ENCODE peak calls at places on chromosomes 11 and 22, in nine cellular contexts. T is GM23248, H is heart right ventricle, O is mesendoderm, Q is iPS DF 6.9, P is heart left ventricle, X is tibial nerve, C is MM.1S, E is fibroblast of lung. Y is an unnamed sample. For H3K4me1, the result is how much of the 10 kb centered on the place peaks cover.

GRCh38 chr11:71934213-71934612 is 5.4 kb downstream of the RNF121 start:
- DNase-seq in T (no peak), H (no peak), O (no peak), Q (no peak), P (no peak), X (no peak), C (no peak), E (no peak), Y (no peak)

GRCh38 chr11:113395782-113396336 is 8.3 kb downstream of the ANKK1 start:
- DNase-seq in T (no peak), H (no peak), O (no peak), Q (no peak), P (no peak), X (no peak), C (no peak), E (no peak), Y (no peak)

GRCh38 chr11:62542750-62543567 is 3.6 kb downstream of the AHNAK start:
- DNase-seq in T (peak), H (peak), O (peak), Q (no peak), P (peak), X (peak), C (peak), E (peak), Y (peak)

GRCh38 chr11:79119491-79120284 is 321.1 kb downstream of the TENM4 start:
- DNase-seq in T (no peak), H (no peak), O (peak), Q (no peak), P (no peak), X (no peak), C (no peak), E (no peak), Y (no peak)

GRCh38 chr11:69475141-69475865 is 6.2 kb upstream of the LINC01488 start:
- DNase-seq in T (no peak), H (no peak), O (no peak), Q (no peak), P (no peak), X (no peak), C (no peak), E (no peak), Y (peak)

GRCh38 chr11:127711748-127712147 is 711.2 kb upstream of the KIRREL3 start:
- DNase-seq in T (no peak), H (no peak), O (no peak), Q (no peak), P (no peak), X (no peak), C (no peak), E (no peak), Y (no peak)

GRCh38 chr11:128424867-128425285 is 162.5 kb downstream of the ETS1 start:
- DNase-seq in T (peak), H (peak), O (peak), Q (no peak), P (peak), X (no peak), C (no peak), E (peak), Y (peak)

GRCh38 chr22:37077802-37078448 is 26.4 kb downstream of the KCTD17 start:
- DNase-seq in T (peak), H (peak), O (peak), Q (no peak), P (no peak), X (peak), C (peak), E (peak), Y (peak)

GRCh38 chr11:46808804-46809431 is 37.2 kb downstream of the CKAP5 start:
- DNase-seq in T (peak), H (no peak), O (peak), Q (no peak), P (no peak), X (no peak), C (peak), E (peak), Y (no peak)

GRCh38 chr11:17739945-17740338 is 5.4 kb downstream of the KCNC1 start:
- DNase-seq in T (no peak), H (no peak), O (no peak), Q (no peak), P (no peak), X (no peak), C (no peak), E (no peak), Y (no peak)

GRCh38 chr11:6326980-6327379 is 6.7 kb upstream of the CAVIN3 start:
- DNase-seq in T (no peak), H (no peak), O (no peak), Q (no peak), P (no peak), X (no peak), C (no peak), E (no peak), Y (no peak)

GRCh38 chr22:32080904-32081303 is 37.8 kb downstream of the SLC5A1 start:
- DNase-seq in T (peak), H (no peak), O (peak), Q (peak), P (no peak), X (no peak), C (peak), E (peak), Y (no peak)

GRCh38 chr11:12803086-12803826 is 129.0 kb downstream of the TEAD1 start:
- DNase-seq in T (peak), H (no peak), O (peak), Q (no peak), P (no peak), X (no peak), C (no peak), E (peak), Y (no peak)
- H3K27ac ChIP-seq in T (peak), H (no peak), O (no peak), Q (no peak), P (no peak), X (peak), C (no peak), E (peak), Y (peak)

DNA sequence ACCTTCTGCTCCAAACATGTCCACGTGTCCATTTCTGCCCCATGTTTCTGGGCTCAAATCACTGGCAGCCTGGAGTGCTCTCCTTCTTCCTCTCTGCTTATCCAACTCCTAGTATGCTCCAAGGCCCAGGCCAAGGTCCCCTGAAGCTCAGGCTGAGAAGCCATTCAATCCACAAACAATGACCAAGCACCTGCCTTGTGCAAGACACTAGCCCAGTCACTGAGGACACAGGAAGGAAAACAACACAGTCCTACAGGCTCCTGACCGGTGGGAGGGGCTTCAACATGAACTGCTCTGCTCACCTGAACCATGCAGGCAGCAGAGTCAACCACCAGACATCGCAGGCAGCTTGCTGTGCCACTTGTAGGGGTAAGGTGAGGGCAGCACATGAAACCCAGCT is 93.6 kb downstream of the RPL27A start:
- DNase-seq in T (no peak), H (no peak), O (no peak), Q (no peak), P (no peak), X (no peak), C (no peak), E (no peak), Y (no peak)
- H3K4me1 ChIP-seq in T (under half), H (half or more), O (under half), Q (under half), P (half or more), X (half or more), C (under half), E (under half), Y (under half)

GRCh38 chr11:68031136-68031459 is 617 bp downstream of the NDUFS8 start:
- DNase-seq in T (peak), H (no peak), O (no peak), Q (no peak), P (no peak), X (no peak), C (no peak), E (no peak), Y (no peak)

GRCh38 chr11:68032997-68033707 is 2.7 kb downstream of the NDUFS8 start:
- DNase-seq in T (no peak), H (no peak), O (no peak), Q (no peak), P (no peak), X (no peak), C (no peak), E (no peak), Y (no peak)

GRCh38 chr11:68030318-68031135 is at the start of gene NDUFS8:
- DNase-seq in T (peak), H (peak), O (peak), Q (peak), P (peak), X (peak), C (peak), E (peak), Y (peak)

GRCh38 chr11:68033708-68034045 is 3.2 kb downstream of the NDUFS8 start:
- DNase-seq in T (no peak), H (peak), O (no peak), Q (no peak), P (peak), X (no peak), C (no peak), E (no peak), Y (peak)

DNA sequence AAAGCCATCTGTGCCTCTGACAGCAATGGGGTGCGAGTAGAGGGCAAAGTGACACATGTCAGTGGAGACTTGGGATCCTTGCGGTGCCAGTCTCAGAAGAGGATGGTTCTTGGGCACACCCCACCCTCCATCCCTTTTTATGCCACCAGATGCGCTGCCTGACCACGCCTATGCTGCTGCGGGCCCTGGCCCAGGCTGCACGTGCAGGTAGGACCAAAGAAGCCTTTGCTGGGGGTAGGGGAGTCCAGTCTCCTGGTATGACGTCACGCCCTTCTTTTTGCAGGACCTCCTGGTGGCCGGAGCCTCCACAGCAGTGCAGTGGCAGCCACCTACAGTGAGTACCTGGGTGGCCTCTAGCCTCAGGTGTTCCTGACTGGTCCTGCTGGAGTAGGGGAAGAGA is 1.5 kb downstream of the NDUFS8 start:
- DNase-seq in T (no peak), H (no peak), O (no peak), Q (no peak), P (no peak), X (no peak), C (no peak), E (no peak), Y (no peak)
- H3K27ac ChIP-seq in T (no peak), H (no peak), O (no peak), Q (no peak), P (peak), X (no peak), C (no peak), E (no peak), Y (peak)

GRCh38 chr11:65611028-65611757 is 2.8 kb downstream of the MAP3K11 start:
- DNase-seq in T (no peak), H (peak), O (peak), Q (no peak), P (peak), X (no peak), C (no peak), E (no peak), Y (no peak)

GRCh38 chr11:65613091-65613928 is 711 bp downstream of the MAP3K11 start:
- DNase-seq in T (peak), H (peak), O (no peak), Q (no peak), P (peak), X (no peak), C (peak), E (no peak), Y (no peak)

GRCh38 chr11:65612691-65613090 is 1.3 kb downstream of the MAP3K11 start:
- DNase-seq in T (no peak), H (no peak), O (no peak), Q (no peak), P (no peak), X (no peak), C (no peak), E (no peak), Y (no peak)

GRCh38 chr11:65609711-65610110 is 4.3 kb downstream of the MAP3K11 start:
- DNase-seq in T (no peak), H (no peak), O (no peak), Q (no peak), P (no peak), X (no peak), C (no peak), E (no peak), Y (no peak)

DNA sequence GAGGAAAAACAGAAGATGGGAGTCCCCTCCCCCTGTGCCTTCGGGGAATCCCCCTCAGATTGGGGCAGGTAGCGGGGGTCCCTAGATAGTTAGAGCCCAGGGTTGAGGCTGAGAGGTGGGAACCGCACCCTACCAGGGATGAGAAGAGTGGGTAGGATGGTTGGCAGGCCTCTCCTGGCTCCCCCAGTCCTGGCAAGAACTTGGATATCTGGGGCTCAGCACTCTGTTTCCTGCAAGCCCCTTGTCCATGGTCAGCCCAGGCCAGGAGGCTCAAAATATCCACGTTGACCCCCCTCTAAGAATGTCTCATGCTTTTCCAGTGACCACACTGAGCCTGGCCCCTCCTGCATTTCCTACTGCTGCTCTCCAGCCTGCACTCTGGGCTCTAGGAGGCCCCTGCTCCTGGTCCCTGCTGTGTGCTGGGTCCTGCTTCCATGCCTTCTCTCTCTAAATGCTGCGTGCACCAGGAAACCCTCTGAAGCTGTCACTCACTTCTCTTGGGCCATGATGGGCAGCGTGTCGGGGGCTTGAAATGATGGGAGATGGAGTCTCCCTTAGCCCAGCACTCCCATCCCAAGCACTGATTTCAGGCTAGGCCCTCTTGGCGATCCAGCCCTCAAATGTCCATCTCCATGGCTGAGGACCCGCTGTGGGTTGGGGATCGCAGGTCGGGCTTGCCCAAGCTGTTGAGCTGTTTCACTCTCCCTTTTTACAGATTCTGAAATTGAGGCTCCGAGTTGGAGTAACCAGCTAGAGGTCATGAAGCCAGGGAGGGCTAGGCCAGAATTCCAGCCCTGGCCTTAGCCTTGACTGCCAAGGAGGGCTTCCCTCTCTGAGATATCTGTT is 2.0 kb downstream of the MAP3K11 start:
- DNase-seq in T (peak), H (no peak), O (peak), Q (no peak), P (no peak), X (no peak), C (no peak), E (no peak), Y (no peak)
- H3K4me1 ChIP-seq in T (under half), H (half or more), O (under half), Q (under half), P (under half), X (half or more), C (under half), E (under half), Y (under half)

DNA sequence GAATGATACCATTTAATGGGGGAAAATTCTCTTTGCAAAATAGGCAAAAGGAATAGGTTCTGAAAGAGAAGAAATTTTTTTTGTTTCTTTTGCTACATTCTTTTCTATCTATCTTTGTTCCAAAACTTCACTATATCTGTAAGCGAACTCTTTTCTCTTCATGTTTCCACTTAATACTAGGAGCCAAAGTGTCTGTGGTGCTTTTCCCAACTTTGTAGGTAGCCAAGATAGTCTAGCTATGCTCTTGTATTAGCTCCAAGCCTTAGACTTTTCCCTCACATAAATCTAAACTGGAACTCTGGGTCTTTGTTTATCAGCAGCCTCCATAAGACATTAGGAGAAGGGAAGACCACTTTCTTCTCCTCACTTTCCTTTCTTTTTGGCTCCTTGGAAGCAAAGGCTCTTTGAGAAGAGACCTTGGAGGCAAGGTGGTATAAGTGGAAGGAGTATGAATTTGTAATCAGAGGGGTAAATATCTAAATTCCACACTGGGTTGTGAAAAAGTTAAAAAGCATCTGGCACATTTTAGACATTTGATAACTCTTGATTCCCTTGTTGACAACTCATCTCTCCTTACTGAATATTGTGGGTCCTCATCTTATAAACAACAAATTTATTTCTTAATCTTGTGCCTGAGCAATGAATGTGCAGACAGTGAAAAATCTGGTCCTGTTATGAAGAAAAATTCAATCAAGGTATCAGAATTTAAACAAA is 130.0 kb downstream of the EHF start:
- DNase-seq in T (no peak), H (no peak), O (no peak), Q (no peak), P (no peak), X (no peak), C (no peak), E (peak), Y (no peak)
- H3K27ac ChIP-seq in T (no peak), H (peak), O (no peak), Q (no peak), P (no peak), X (peak), C (no peak), E (no peak), Y (no peak)

GRCh38 chr22:24926849-24927579 is 19.5 kb downstream of the LHFPL7 start:
- DNase-seq in T (peak), H (no peak), O (no peak), Q (no peak), P (no peak), X (no peak), C (no peak), E (peak), Y (no peak)

GRCh38 chr22:24926428-24926725 is 20.1 kb downstream of the LHFPL7 start:
- DNase-seq in T (no peak), H (no peak), O (no peak), Q (no peak), P (no peak), X (no peak), C (no peak), E (peak), Y (no peak)

GRCh38 chr22:24925586-24926427 is 20.7 kb downstream of the LHFPL7 start:
- DNase-seq in T (no peak), H (no peak), O (peak), Q (no peak), P (no peak), X (no peak), C (no peak), E (no peak), Y (no peak)

GRCh38 chr22:24928322-24928721 is 18.2 kb downstream of the LHFPL7 start:
- DNase-seq in T (no peak), H (no peak), O (no peak), Q (no peak), P (no peak), X (no peak), C (no peak), E (no peak), Y (no peak)

GRCh38 chr22:24930678-24931077 is 15.8 kb downstream of the LHFPL7 start:
- DNase-seq in T (no peak), H (no peak), O (peak), Q (no peak), P (no peak), X (no peak), C (no peak), E (no peak), Y (no peak)
- H3K4me1 ChIP-seq in T (under half), H (under half), O (under half), Q (under half), P (under half), X (under half), C (under half), E (under half), Y (under half)

GRCh38 chr22:45832959-45833580 is 143.9 kb downstream of the WNT7B start:
- DNase-seq in T (no peak), H (no peak), O (no peak), Q (no peak), P (no peak), X (no peak), C (no peak), E (no peak), Y (no peak)

GRCh38 chr22:45832180-45832579 is 144.8 kb downstream of the WNT7B start:
- DNase-seq in T (no peak), H (no peak), O (peak), Q (no peak), P (no peak), X (no peak), C (no peak), E (no peak), Y (no peak)

GRCh38 chr22:45828836-45829235 is 148.1 kb downstream of the WNT7B start:
- DNase-seq in T (peak), H (no peak), O (no peak), Q (no peak), P (no peak), X (no peak), C (no peak), E (no peak), Y (no peak)

GRCh38 chr22:45831394-45831793 is 145.6 kb downstream of the WNT7B start:
- DNase-seq in T (peak), H (no peak), O (no peak), Q (no peak), P (no peak), X (no peak), C (no peak), E (peak), Y (no peak)

DNA sequence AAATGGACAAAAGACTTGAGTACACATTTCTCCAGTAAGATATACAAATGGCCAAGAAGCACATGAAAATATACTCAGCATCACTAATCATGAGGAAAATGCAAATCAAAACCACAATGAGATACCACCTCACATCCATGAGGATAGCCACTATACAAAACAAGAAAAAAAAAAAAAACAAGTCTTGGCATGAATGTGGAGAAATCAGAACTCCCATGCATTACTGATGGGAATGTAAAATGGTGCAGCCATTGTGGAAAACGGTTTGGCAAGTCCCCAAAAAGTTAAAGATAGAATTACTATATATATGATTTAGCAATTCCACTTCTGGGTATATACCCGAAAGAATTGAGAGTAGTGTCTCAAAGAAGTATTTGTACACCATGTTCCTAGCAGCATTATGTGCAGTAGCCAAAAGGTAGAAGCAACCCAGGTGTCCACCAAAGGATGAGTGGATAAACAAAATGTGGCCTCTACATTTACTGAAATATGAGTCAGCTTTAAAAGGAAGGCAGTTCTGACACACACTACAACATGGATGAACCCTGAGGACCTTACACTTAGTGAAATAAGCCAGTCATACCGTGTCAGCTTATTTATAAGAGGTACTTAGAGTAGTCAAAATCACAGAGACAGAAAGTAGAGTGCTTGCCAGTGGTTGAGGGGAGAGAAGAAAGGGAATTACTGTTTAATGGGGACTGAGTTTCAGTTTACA is 146.3 kb downstream of the WNT7B start:
- DNase-seq in T (peak), H (no peak), O (no peak), Q (no peak), P (no peak), X (no peak), C (no peak), E (peak), Y (no peak)
- H3K27ac ChIP-seq in T (peak), H (no peak), O (no peak), Q (no peak), P (no peak), X (no peak), C (no peak), E (no peak), Y (no peak)